ENCODE peak calls at places on chromosomes 5 and 9, in four cellular contexts. K, B, A and L are unnamed samples.

GRCh38 chr5:135455876-135456237 is 3.7 kb upstream of the TIFAB start:
- DNase-seq in K (no peak), B (no peak), A (no peak), L (no peak)

GRCh38 chr9:130039504-130040147 is 3.4 kb downstream of the FNBP1 start:
- DNase-seq in K (no peak), A (no peak), B (peak), L (no peak)

GRCh38 chr5:154274828-154275185 is 84.3 kb downstream of the GALNT10 start:
- DNase-seq in A (no peak), K (no peak), B (no peak), L (no peak)

GRCh38 chr5:68534131-68534940 is 318.8 kb downstream of the PIK3R1 start:
- DNase-seq in B (peak), A (peak), K (no peak), L (no peak)

GRCh38 chr5:136036991-136037705 is 8.4 kb downstream of the TGFBI start:
- DNase-seq in A (no peak), B (peak), K (peak), L (no peak)

GRCh38 chr9:5438301-5439162 is 807 bp upstream of the PLGRKT start:
- DNase-seq in K (no peak), A (peak), B (no peak), L (no peak)

GRCh38 chr9:135141183-135141774 is 53.8 kb downstream of the OLFM1 start:
- DNase-seq in B (no peak), K (no peak), A (no peak), L (no peak)

GRCh38 chr9:10612649-10613398 is at the start of gene PTPRD:
- DNase-seq in K (no peak), A (peak), B (peak), L (no peak)

GRCh38 chr5:40165789-40166728 is 513.7 kb upstream of the PTGER4 start:
- DNase-seq in A (no peak), B (peak), K (no peak), L (no peak)

GRCh38 chr5:167594750-167595149 is 696.7 kb upstream of the WWC1 start:
- DNase-seq in A (no peak), K (no peak), B (no peak), L (no peak)

GRCh38 chr9:117091529-117091928 is 323.3 kb downstream of the ASTN2 start:
- DNase-seq in A (no peak), K (no peak), B (no peak), L (no peak)

GRCh38 chr5:172429201-172429940 is 25.0 kb downstream of the SH3PXD2B start:
- DNase-seq in K (no peak), A (no peak), B (no peak), L (peak)

GRCh38 chr9:85745203-85745602 is 3.4 kb upstream of the AGTPBP1 start:
- DNase-seq in A (no peak), K (no peak), B (no peak), L (no peak)

GRCh38 chr9:20854444-20854843 is 170.4 kb downstream of the FOCAD start:
- DNase-seq in B (no peak), A (no peak), K (no peak), L (peak)

DNA sequence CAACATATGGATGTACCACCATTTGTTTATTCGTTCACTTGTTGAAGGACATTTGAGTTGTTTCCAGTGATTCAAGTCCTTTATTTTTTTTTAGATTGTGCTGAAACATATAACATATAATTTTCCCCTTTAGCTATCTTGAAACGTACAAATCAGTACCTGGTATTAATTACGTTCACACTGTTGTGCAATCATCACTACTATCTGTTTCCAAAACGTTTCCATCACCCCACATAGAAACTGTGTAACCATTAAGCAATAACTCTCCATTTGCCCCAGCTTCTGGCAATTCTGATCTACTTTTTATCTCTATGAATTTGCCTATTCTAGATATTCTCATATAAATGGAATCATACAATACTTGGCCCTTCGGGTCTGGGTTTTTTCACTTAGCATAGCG is 116.0 kb downstream of the FGF1 start:
- DNase-seq in K (no peak), B (no peak), A (no peak), L (no peak)
- H3K4me3 ChIP-seq in K (no peak), B (no peak), A (no peak), L (no peak)

GRCh38 chr9:35688558-35689350 is 971 bp downstream of the TPM2 start:
- DNase-seq in B (peak), K (peak), A (no peak), L (no peak)

GRCh38 chr9:35686222-35687203 is 3.2 kb downstream of the TPM2 start:
- DNase-seq in K (no peak), B (no peak), A (no peak), L (no peak)

GRCh38 chr9:35689351-35689600 is 449 bp downstream of the TPM2 start:
- DNase-seq in K (no peak), B (no peak), A (no peak), L (no peak)

GRCh38 chr9:35687306-35687705 is 2.4 kb downstream of the TPM2 start:
- DNase-seq in K (no peak), B (no peak), A (no peak), L (no peak)

DNA sequence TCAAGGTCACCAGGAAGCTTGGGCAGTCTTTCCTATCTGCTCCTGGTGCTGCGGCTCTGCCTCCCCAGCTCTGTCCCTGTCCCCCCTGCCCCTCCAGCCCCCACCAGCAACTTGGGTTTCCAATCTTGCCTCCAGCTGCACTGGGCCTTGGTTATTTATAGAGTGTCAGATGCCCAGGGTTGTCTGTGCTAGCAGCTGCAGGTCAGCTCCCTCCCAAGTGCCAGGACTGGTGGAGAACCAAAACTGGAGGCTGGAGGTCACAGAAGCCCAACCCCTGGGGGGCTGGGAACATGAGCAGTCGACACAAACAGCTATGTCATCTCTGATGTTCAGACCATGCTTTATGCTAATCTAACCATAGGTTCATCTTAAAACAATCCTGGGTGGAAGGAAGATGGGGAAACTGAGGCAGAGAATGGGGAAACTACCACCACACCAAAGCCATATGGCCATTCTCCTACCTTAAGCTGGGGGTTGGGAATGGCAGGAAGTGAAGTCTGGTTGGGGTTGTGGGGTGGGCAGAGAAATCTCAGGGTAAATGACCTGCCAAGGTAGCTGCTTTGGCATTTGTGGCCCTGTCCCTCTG is 1.7 kb downstream of the TPM2 start:
- DNase-seq in A (no peak), B (no peak), K (no peak), L (no peak)
- H3K4me3 ChIP-seq in A (peak), B (no peak), K (peak), L (peak)

GRCh38 chr5:62298118-62298517 is 7.9 kb upstream of the KIF2A start:
- DNase-seq in B (no peak), A (no peak), K (no peak), L (no peak)

GRCh38 chr5:62296998-62297397 is 9.0 kb upstream of the KIF2A start:
- DNase-seq in A (no peak), K (no peak), B (no peak), L (no peak)

GRCh38 chr5:62299600-62299999 is 6.4 kb upstream of the KIF2A start:
- DNase-seq in B (no peak), A (no peak), K (no peak), L (no peak)

DNA sequence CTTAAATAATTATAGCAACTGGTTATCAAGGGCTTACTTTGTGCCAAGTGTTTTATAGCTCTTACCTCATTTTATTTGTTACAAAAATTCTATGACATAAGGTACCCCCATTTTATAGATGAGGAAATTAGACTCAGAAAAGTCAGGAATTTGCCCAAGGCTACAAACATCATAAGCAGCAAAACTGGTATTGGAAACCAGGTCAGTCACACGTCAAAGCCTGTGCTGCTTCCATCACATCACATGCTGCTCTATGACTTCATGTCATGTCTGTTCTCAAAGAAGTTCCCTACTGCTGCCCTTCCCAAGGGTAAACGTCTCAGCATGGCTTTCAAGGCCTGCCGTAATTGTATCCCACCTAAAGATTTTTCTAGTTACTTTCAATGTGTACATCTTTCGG is 6.9 kb upstream of the KIF2A start:
- DNase-seq in B (no peak), A (no peak), K (no peak), L (no peak)
- H3K4me3 ChIP-seq in B (no peak), A (no peak), K (no peak), L (no peak)

DNA sequence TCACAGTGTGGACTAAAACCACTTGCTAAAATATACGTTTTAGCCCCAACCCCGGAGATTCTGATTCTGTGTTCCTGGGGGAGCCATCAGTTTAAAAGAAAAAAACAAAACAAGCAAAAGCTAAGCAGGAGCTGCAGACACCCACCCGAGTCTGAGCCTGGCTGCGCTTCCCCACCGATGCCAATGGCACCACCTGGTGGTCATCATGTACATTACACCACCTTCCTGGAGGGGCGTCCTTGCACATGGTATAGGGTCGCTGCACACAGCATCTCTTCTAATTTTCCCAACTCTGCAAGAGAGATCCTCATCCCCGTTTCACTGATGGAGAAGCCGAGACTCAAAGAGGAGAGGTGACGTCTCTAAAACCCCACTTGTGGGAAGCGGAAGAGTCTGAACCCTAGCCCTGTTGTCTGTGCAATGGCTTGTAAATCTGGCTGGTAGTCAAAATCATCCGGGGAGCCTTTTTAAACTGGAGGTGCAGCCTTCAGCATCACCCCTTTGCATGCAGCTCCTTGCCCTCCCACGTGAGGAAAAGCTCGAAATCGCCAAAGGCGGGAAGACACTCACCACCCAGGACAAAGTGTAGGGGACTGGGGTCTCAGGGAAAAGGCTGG is 23.1 kb upstream of the CNOT6 start:
- DNase-seq in B (peak), A (no peak), K (no peak), L (no peak)
- H3K4me3 ChIP-seq in B (no peak), A (no peak), K (no peak), L (no peak)

GRCh38 chr9:33081128-33081851 is 4.8 kb upstream of the SMU1 start:
- DNase-seq in B (peak), K (peak), A (no peak), L (peak)

GRCh38 chr9:33082135-33082534 is 5.7 kb upstream of the SMU1 start:
- DNase-seq in B (no peak), K (no peak), A (no peak), L (no peak)

GRCh38 chr9:33082538-33083326 is 6.3 kb upstream of the SMU1 start:
- DNase-seq in A (no peak), B (no peak), K (no peak), L (no peak)

GRCh38 chr9:33076360-33077004 is at the start of gene SMU1:
- DNase-seq in B (peak), K (peak), A (peak), L (peak)

DNA sequence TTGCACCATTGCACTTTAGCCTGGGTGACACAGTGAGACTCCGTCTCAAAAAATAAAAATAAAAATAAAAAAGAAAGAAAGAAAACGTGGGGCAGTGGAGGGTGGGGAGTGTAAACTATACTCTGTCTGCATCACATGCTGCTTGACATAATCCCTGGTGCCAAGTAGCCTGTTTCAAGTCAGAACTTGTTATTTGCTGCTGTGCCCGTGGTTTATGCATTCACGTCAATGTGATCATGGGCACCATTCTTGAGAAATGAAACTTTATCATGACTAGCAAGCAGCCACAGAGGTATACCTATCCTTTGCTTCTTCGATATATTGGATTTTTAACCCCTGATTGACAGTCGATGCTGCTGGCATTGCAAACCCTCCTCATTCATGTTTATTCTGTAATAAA is 4.1 kb upstream of the SMU1 start:
- DNase-seq in A (no peak), K (no peak), B (no peak), L (no peak)
- H3K4me3 ChIP-seq in A (no peak), K (peak), B (peak), L (no peak)

DNA sequence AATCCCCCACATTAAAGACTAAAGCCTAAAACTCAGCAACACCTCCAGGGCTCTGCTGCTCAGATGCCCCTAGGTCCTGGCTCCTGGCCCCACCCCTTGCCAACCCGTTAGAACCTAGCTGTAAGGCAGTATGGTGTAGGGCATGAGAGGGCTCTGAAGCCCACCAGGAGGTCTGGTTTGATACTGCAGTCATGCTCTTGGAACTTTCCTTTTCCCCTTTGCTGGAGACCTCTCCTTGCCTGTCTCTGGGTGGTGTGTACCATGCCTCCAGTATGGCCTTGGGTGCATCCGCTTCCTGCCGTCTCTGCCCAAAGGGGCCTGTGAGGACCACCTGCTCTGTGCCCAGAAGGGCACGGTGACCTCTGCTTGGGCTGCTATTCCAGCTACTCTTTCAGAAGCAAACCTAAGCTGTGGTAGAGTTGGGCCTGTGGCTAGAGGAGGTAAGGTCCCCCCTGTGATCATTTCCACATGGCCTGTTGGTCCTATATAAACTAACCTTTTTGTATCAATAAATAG is 3.5 kb downstream of the TENT4A start:
- DNase-seq in A (no peak), B (no peak), K (no peak), L (no peak)
- H3K4me3 ChIP-seq in A (no peak), B (peak), K (peak), L (peak)

DNA sequence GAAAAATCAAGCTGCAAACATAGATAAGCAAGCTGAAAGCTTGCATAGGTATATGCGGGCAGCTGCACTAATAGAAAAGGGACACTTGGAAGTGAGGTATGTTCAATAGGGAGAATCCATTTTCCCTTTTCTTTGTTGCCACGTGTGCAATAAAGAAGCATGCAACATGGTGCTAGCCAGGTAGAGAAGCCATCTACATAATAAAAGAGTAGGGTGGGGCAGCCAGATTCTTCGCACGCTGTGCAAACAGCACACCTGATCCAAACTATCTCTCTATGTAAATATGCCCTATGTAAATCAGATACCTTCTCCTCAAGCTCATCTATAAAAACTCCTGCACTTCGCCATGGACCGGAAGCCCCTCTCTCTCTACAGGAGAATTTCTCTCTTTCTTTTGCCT is 91.8 kb upstream of the C9orf72 start:
- DNase-seq in B (no peak), A (no peak), K (no peak), L (no peak)
- H3K4me3 ChIP-seq in B (no peak), A (no peak), K (no peak), L (no peak)

GRCh38 chr5:137148656-137149055 is 350.5 kb downstream of the SPOCK1 start:
- DNase-seq in A (no peak), B (no peak), K (no peak), L (no peak)
- H3K4me3 ChIP-seq in A (no peak), B (no peak), K (no peak), L (no peak)

DNA sequence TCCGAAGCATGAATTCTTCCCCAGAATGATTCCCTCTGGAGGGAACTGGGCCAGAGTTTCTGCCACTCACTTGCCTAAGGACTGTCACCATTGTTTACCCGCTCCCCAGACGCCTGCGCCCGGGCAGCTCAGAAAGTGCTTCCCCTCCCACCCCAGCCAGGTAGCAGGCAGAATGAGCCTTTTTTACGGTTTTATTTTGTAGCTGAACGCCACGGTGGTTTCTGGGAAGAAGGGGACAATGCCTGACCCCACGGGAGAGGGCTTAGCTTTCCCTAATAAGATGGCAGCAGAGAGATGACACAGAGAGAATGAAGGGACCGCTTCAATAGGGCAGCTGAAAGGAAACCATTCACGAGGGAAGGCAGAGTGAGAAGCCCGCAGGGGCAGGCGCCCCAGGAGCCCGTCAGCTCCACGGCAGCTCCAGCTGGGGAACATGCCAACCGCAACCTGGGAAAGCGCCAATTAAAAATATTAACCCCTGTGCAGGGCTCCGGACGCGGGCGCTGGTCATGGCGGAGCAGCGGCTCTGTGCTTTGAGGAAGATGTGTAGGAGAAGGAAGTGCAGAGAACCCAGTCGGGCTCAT is 20.4 kb upstream of the NTNG2 start:
- DNase-seq in B (no peak), A (peak), K (no peak), L (no peak)
- H3K4me3 ChIP-seq in B (peak), A (peak), K (no peak), L (peak)

DNA sequence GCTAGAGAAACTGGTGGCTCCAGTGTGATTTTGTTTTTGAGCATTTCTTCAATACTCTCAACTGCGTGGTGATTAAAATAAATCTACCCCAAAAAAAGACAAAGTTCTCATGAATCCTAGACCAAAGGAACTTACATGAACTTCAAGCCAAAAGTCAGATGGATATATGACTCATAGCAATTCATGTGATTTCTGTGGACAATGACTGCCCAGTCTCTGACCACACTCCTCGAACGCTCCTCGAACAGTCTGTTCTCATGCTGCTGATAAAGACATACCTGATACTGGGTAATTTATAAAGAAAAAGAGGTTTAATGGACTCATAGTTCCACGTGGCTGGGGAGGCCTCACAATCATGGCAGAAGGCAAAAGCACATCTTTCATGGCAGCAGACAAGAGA is 46.4 kb upstream of the CEP78 start:
- DNase-seq in A (no peak), B (no peak), K (no peak), L (no peak)
- H3K4me3 ChIP-seq in A (no peak), B (no peak), K (no peak), L (no peak)